ENCODE peak calls at places on chromosome 1, in six cellular contexts. One of them, this sample, is unnamed.

GRCh38 chr1:248839168-248839555 is 1.1 kb downstream of the ZNF672 start:
- DNase-seq in activated effector memory CD4-positive, alpha-beta T cell treated with Interleukin-2 at 50 U/mL for 16 hours: no peak
- DNase-seq in Calu3: no peak
- DNase-seq in omental fat pad: no peak
- DNase-seq in pancreas: no peak
- DNase-seq in GM12864: no peak
- DNase-seq in this sample: no peak

GRCh38 chr1:115643219-115643618 is 1.4 kb downstream of the VANGL1 start:
- DNase-seq in activated effector memory CD4-positive, alpha-beta T cell treated with Interleukin-2 at 50 U/mL for 16 hours: no peak
- DNase-seq in Calu3: no peak
- DNase-seq in omental fat pad: no peak
- DNase-seq in pancreas: no peak
- DNase-seq in GM12864: no peak
- DNase-seq in this sample: no peak

GRCh38 chr1:60066001-60066400 is 7.6 kb downstream of the C1orf87 start:
- DNase-seq in activated effector memory CD4-positive, alpha-beta T cell treated with Interleukin-2 at 50 U/mL for 16 hours: no peak
- DNase-seq in Calu3: no peak
- DNase-seq in omental fat pad: no peak
- DNase-seq in pancreas: no peak
- DNase-seq in GM12864: no peak
- DNase-seq in this sample: no peak

GRCh38 chr1:88608139-88608943 is 75.7 kb upstream of the PKN2 start:
- DNase-seq in activated effector memory CD4-positive, alpha-beta T cell treated with Interleukin-2 at 50 U/mL for 16 hours: no peak
- DNase-seq in Calu3: peak
- DNase-seq in omental fat pad: no peak
- DNase-seq in pancreas: no peak
- DNase-seq in GM12864: peak
- DNase-seq in this sample: no peak

GRCh38 chr1:235093685-235094592 is 34.7 kb downstream of the TOMM20 start:
- DNase-seq in activated effector memory CD4-positive, alpha-beta T cell treated with Interleukin-2 at 50 U/mL for 16 hours: peak
- DNase-seq in Calu3: peak
- DNase-seq in omental fat pad: peak
- DNase-seq in pancreas: peak
- DNase-seq in GM12864: no peak
- DNase-seq in this sample: peak

GRCh38 chr1:41661428-41662060 is 177.1 kb upstream of the EDN2 start:
- DNase-seq in activated effector memory CD4-positive, alpha-beta T cell treated with Interleukin-2 at 50 U/mL for 16 hours: no peak
- DNase-seq in Calu3: no peak
- DNase-seq in omental fat pad: no peak
- DNase-seq in pancreas: peak
- DNase-seq in GM12864: no peak
- DNase-seq in this sample: no peak

GRCh38 chr1:177334276-177334675 is 163.5 kb downstream of the BRINP2 start:
- DNase-seq in activated effector memory CD4-positive, alpha-beta T cell treated with Interleukin-2 at 50 U/mL for 16 hours: no peak
- DNase-seq in Calu3: no peak
- DNase-seq in omental fat pad: no peak
- DNase-seq in pancreas: no peak
- DNase-seq in GM12864: no peak
- DNase-seq in this sample: no peak

GRCh38 chr1:193187114-193187513 is 701 bp upstream of the B3GALT2 start:
- DNase-seq in activated effector memory CD4-positive, alpha-beta T cell treated with Interleukin-2 at 50 U/mL for 16 hours: no peak
- DNase-seq in Calu3: no peak
- DNase-seq in omental fat pad: no peak
- DNase-seq in pancreas: no peak
- DNase-seq in GM12864: no peak
- DNase-seq in this sample: no peak

GRCh38 chr1:109133815-109134214 is 19.9 kb downstream of the ELAPOR1 start:
- DNase-seq in activated effector memory CD4-positive, alpha-beta T cell treated with Interleukin-2 at 50 U/mL for 16 hours: no peak
- DNase-seq in Calu3: no peak
- DNase-seq in omental fat pad: no peak
- DNase-seq in pancreas: peak
- DNase-seq in GM12864: no peak
- DNase-seq in this sample: no peak

GRCh38 chr1:213014642-213015041 is 1.0 kb downstream of the ANGEL2 start:
- DNase-seq in activated effector memory CD4-positive, alpha-beta T cell treated with Interleukin-2 at 50 U/mL for 16 hours: no peak
- DNase-seq in Calu3: no peak
- DNase-seq in omental fat pad: no peak
- DNase-seq in pancreas: no peak
- DNase-seq in GM12864: no peak
- DNase-seq in this sample: no peak

GRCh38 chr1:245862812-245863540 is 644.1 kb downstream of the SMYD3 start:
- DNase-seq in activated effector memory CD4-positive, alpha-beta T cell treated with Interleukin-2 at 50 U/mL for 16 hours: no peak
- DNase-seq in Calu3: no peak
- DNase-seq in omental fat pad: no peak
- DNase-seq in pancreas: no peak
- DNase-seq in GM12864: no peak
- DNase-seq in this sample: no peak

GRCh38 chr1:189673223-189673622 is 804.4 kb downstream of the BRINP3 start:
- DNase-seq in activated effector memory CD4-positive, alpha-beta T cell treated with Interleukin-2 at 50 U/mL for 16 hours: no peak
- DNase-seq in Calu3: no peak
- DNase-seq in omental fat pad: no peak
- DNase-seq in pancreas: no peak
- DNase-seq in GM12864: no peak
- DNase-seq in this sample: no peak

GRCh38 chr1:87392241-87393192 is 63.8 kb downstream of the LMO4 start:
- DNase-seq in activated effector memory CD4-positive, alpha-beta T cell treated with Interleukin-2 at 50 U/mL for 16 hours: no peak
- DNase-seq in Calu3: peak
- DNase-seq in omental fat pad: no peak
- DNase-seq in pancreas: peak
- DNase-seq in GM12864: no peak
- DNase-seq in this sample: no peak

GRCh38 chr1:84155517-84155916 is 11.4 kb downstream of the PRKACB start:
- DNase-seq in activated effector memory CD4-positive, alpha-beta T cell treated with Interleukin-2 at 50 U/mL for 16 hours: no peak
- DNase-seq in Calu3: no peak
- DNase-seq in omental fat pad: no peak
- DNase-seq in pancreas: no peak
- DNase-seq in GM12864: no peak
- DNase-seq in this sample: no peak

GRCh38 chr1:91024501-91025119 is 2.8 kb upstream of the ZNF644 start:
- DNase-seq in activated effector memory CD4-positive, alpha-beta T cell treated with Interleukin-2 at 50 U/mL for 16 hours: no peak
- DNase-seq in Calu3: no peak
- DNase-seq in omental fat pad: no peak
- DNase-seq in pancreas: no peak
- DNase-seq in GM12864: no peak
- DNase-seq in this sample: no peak

This sample was measured in mesenteric fat pad.